ENCODE peak calls at places on chromosome 17, in five cellular contexts. One of them, this sample, is unnamed.

GRCh38 chr17:76953066-76953465 is 84.9 kb downstream of the MGAT5B start:
- DNase-seq in KBM-7: no peak
- DNase-seq in progenitor cell of endocrine pancreas: no peak
- DNase-seq in activated CD4-positive, alpha-beta T cell treated with anti-CD3 and anti-CD28 coated beads for 24 hours: no peak
- DNase-seq in stimulated activated CD4-positive, alpha-beta T cell treated with anti-CD3 and anti-CD28 coated beads, Interleukin-1b, Interleukin-23, amount 100 ng/mL, for 4 hours: no peak
- DNase-seq in this sample: no peak

GRCh38 chr17:12107905-12108304 is 87.2 kb downstream of the MAP2K4 start:
- DNase-seq in KBM-7: no peak
- DNase-seq in progenitor cell of endocrine pancreas: no peak
- DNase-seq in activated CD4-positive, alpha-beta T cell treated with anti-CD3 and anti-CD28 coated beads for 24 hours: no peak
- DNase-seq in stimulated activated CD4-positive, alpha-beta T cell treated with anti-CD3 and anti-CD28 coated beads, Interleukin-1b, Interleukin-23, amount 100 ng/mL, for 4 hours: no peak
- DNase-seq in this sample: no peak

GRCh38 chr17:565506-565905 is 149.1 kb downstream of the VPS53 start:
- DNase-seq in KBM-7: no peak
- DNase-seq in progenitor cell of endocrine pancreas: no peak
- DNase-seq in activated CD4-positive, alpha-beta T cell treated with anti-CD3 and anti-CD28 coated beads for 24 hours: no peak
- DNase-seq in stimulated activated CD4-positive, alpha-beta T cell treated with anti-CD3 and anti-CD28 coated beads, Interleukin-1b, Interleukin-23, amount 100 ng/mL, for 4 hours: no peak
- DNase-seq in this sample: no peak

GRCh38 chr17:35868791-35869190 is at the start of gene HEATR9:
- DNase-seq in KBM-7: no peak
- DNase-seq in progenitor cell of endocrine pancreas: no peak
- DNase-seq in activated CD4-positive, alpha-beta T cell treated with anti-CD3 and anti-CD28 coated beads for 24 hours: no peak
- DNase-seq in stimulated activated CD4-positive, alpha-beta T cell treated with anti-CD3 and anti-CD28 coated beads, Interleukin-1b, Interleukin-23, amount 100 ng/mL, for 4 hours: no peak
- DNase-seq in this sample: no peak

GRCh38 chr17:74357466-74357809 is 4.2 kb downstream of the BTBD17 start:
- DNase-seq in KBM-7: no peak
- DNase-seq in progenitor cell of endocrine pancreas: no peak
- DNase-seq in activated CD4-positive, alpha-beta T cell treated with anti-CD3 and anti-CD28 coated beads for 24 hours: no peak
- DNase-seq in stimulated activated CD4-positive, alpha-beta T cell treated with anti-CD3 and anti-CD28 coated beads, Interleukin-1b, Interleukin-23, amount 100 ng/mL, for 4 hours: no peak
- DNase-seq in this sample: no peak

GRCh38 chr17:49913226-49914095 is 55.5 kb upstream of the DLX4 start:
- DNase-seq in KBM-7: no peak
- DNase-seq in progenitor cell of endocrine pancreas: no peak
- DNase-seq in activated CD4-positive, alpha-beta T cell treated with anti-CD3 and anti-CD28 coated beads for 24 hours: no peak
- DNase-seq in stimulated activated CD4-positive, alpha-beta T cell treated with anti-CD3 and anti-CD28 coated beads, Interleukin-1b, Interleukin-23, amount 100 ng/mL, for 4 hours: no peak
- DNase-seq in this sample: no peak

GRCh38 chr17:61426482-61427304 is 25.5 kb upstream of the TBX4 start:
- DNase-seq in KBM-7: no peak
- DNase-seq in progenitor cell of endocrine pancreas: no peak
- DNase-seq in activated CD4-positive, alpha-beta T cell treated with anti-CD3 and anti-CD28 coated beads for 24 hours: no peak
- DNase-seq in stimulated activated CD4-positive, alpha-beta T cell treated with anti-CD3 and anti-CD28 coated beads, Interleukin-1b, Interleukin-23, amount 100 ng/mL, for 4 hours: no peak
- DNase-seq in this sample: no peak

GRCh38 chr17:81927653-81928496 is at the start of gene MAFG:
- DNase-seq in KBM-7: peak; percentile 96
- DNase-seq in progenitor cell of endocrine pancreas: peak; percentile 91
- DNase-seq in activated CD4-positive, alpha-beta T cell treated with anti-CD3 and anti-CD28 coated beads for 24 hours: peak; percentile 86
- DNase-seq in stimulated activated CD4-positive, alpha-beta T cell treated with anti-CD3 and anti-CD28 coated beads, Interleukin-1b, Interleukin-23, amount 100 ng/mL, for 4 hours: peak; percentile 87
- DNase-seq in this sample: peak; percentile 87

GRCh38 chr17:6110592-6110991 is 40.4 kb downstream of the WSCD1 start:
- DNase-seq in KBM-7: no peak
- DNase-seq in progenitor cell of endocrine pancreas: no peak
- DNase-seq in activated CD4-positive, alpha-beta T cell treated with anti-CD3 and anti-CD28 coated beads for 24 hours: no peak
- DNase-seq in stimulated activated CD4-positive, alpha-beta T cell treated with anti-CD3 and anti-CD28 coated beads, Interleukin-1b, Interleukin-23, amount 100 ng/mL, for 4 hours: no peak
- DNase-seq in this sample: no peak

GRCh38 chr17:27986805-27987684 is 55.4 kb upstream of the NLK start:
- DNase-seq in KBM-7: peak; percentile 78
- DNase-seq in progenitor cell of endocrine pancreas: no peak
- DNase-seq in activated CD4-positive, alpha-beta T cell treated with anti-CD3 and anti-CD28 coated beads for 24 hours: no peak
- DNase-seq in stimulated activated CD4-positive, alpha-beta T cell treated with anti-CD3 and anti-CD28 coated beads, Interleukin-1b, Interleukin-23, amount 100 ng/mL, for 4 hours: no peak
- DNase-seq in this sample: no peak

GRCh38 chr17:41810659-41811548 is 845 bp downstream of the P3H4 start:
- DNase-seq in KBM-7: no peak
- DNase-seq in progenitor cell of endocrine pancreas: no peak
- DNase-seq in activated CD4-positive, alpha-beta T cell treated with anti-CD3 and anti-CD28 coated beads for 24 hours: no peak
- DNase-seq in stimulated activated CD4-positive, alpha-beta T cell treated with anti-CD3 and anti-CD28 coated beads, Interleukin-1b, Interleukin-23, amount 100 ng/mL, for 4 hours: no peak
- DNase-seq in this sample: no peak

GRCh38 chr17:3959295-3959899 is 4.8 kb downstream of the ATP2A3 start:
- DNase-seq in KBM-7: no peak
- DNase-seq in progenitor cell of endocrine pancreas: no peak
- DNase-seq in activated CD4-positive, alpha-beta T cell treated with anti-CD3 and anti-CD28 coated beads for 24 hours: no peak
- DNase-seq in stimulated activated CD4-positive, alpha-beta T cell treated with anti-CD3 and anti-CD28 coated beads, Interleukin-1b, Interleukin-23, amount 100 ng/mL, for 4 hours: no peak
- DNase-seq in this sample: no peak